ENCODE peak calls at places on chromosomes 2 and 18, in seven cellular contexts. J, H, F, P, M, C and Y are unnamed samples.

GRCh38 chr2:9423100-9423921 is at the start of the genes CPSF3 and ITGB1BP1:
- DNase-seq in J (peak), H (peak), F (peak), P (peak), M (peak), C (peak), Y (peak)

GRCh38 chr2:64019083-64019974 is at the start of gene VPS54:
- DNase-seq in J (peak), H (peak), F (peak), P (peak), M (peak), C (peak), Y (peak)

GRCh38 chr2:188381614-188382013 is 89.9 kb downstream of the GULP1 start:
- DNase-seq in J (no peak), H (no peak), F (no peak), P (no peak), M (no peak), C (no peak), Y (no peak)

GRCh38 chr2:66872926-66873714 is 438.2 kb downstream of the MEIS1 start:
- DNase-seq in J (no peak), H (no peak), F (no peak), P (no peak), M (no peak), C (no peak), Y (no peak)

GRCh38 chr2:187206071-187206470 is 242.0 kb downstream of the CALCRL start:
- DNase-seq in J (no peak), H (no peak), F (no peak), P (no peak), M (no peak), C (no peak), Y (no peak)

GRCh38 chr18:49447810-49448745 is 12.4 kb downstream of the DYM start:
- DNase-seq in J (peak), H (no peak), F (peak), P (no peak), M (peak), C (no peak), Y (no peak)

GRCh38 chr2:133721155-133721554 is 152.9 kb upstream of the NCKAP5 start:
- DNase-seq in J (no peak), H (no peak), F (no peak), P (no peak), M (no peak), C (no peak), Y (no peak)

GRCh38 chr18:50468802-50469201 is 91.1 kb upstream of the MAPK4 start:
- DNase-seq in J (no peak), H (no peak), F (no peak), P (no peak), M (no peak), C (no peak), Y (no peak)

GRCh38 chr18:8776013-8776515 is 70.7 kb downstream of the MTCL1 start:
- DNase-seq in J (peak), H (no peak), F (no peak), P (no peak), M (no peak), C (no peak), Y (no peak)

GRCh38 chr18:9088252-9088651 is 14.2 kb upstream of the NDUFV2 start:
- DNase-seq in J (no peak), H (no peak), F (no peak), P (no peak), M (no peak), C (no peak), Y (no peak)

GRCh38 chr18:51936115-51936514 is 403.9 kb upstream of the DCC start:
- DNase-seq in J (no peak), H (no peak), F (no peak), P (no peak), M (no peak), C (no peak), Y (no peak)

GRCh38 chr2:64751286-64752260 is 97.9 kb upstream of the SERTAD2 start:
- DNase-seq in J (peak), H (no peak), F (no peak), P (no peak), M (peak), C (peak), Y (no peak)

GRCh38 chr18:67710639-67711038 is 194.1 kb upstream of the DSEL start:
- DNase-seq in J (peak), H (no peak), F (no peak), P (no peak), M (no peak), C (no peak), Y (no peak)

GRCh38 chr2:222656544-222657446 is 903 bp upstream of the FARSB start:
- DNase-seq in J (no peak), H (no peak), F (no peak), P (no peak), M (no peak), C (no peak), Y (no peak)

GRCh38 chr2:24842081-24843050 is 49.1 kb downstream of the CENPO start:
- DNase-seq in J (no peak), H (peak), F (no peak), P (no peak), M (no peak), C (no peak), Y (no peak)

GRCh38 chr2:105431367-105432088 is 32.7 kb upstream of the FHL2 start:
- DNase-seq in J (no peak), H (peak), F (no peak), P (peak), M (peak), C (no peak), Y (no peak)

GRCh38 chr2:72027426-72028161 is 120.1 kb downstream of the CYP26B1 start:
- DNase-seq in J (peak), H (no peak), F (no peak), P (peak), M (no peak), C (peak), Y (no peak)

GRCh38 chr18:5285326-5285725 is 10.2 kb downstream of the ZBTB14 start:
- DNase-seq in J (no peak), H (peak), F (no peak), P (no peak), M (no peak), C (no peak), Y (no peak)

GRCh38 chr2:79670198-79670597 is 157.3 kb downstream of the CTNNA2 start:
- DNase-seq in J (no peak), H (no peak), F (no peak), P (no peak), M (no peak), C (peak), Y (no peak)

GRCh38 chr2:183063083-183063482 is 15.5 kb upstream of the DUSP19 start:
- DNase-seq in J (no peak), H (no peak), F (peak), P (no peak), M (no peak), C (no peak), Y (peak)

GRCh38 chr18:2954869-2955645 is 57.9 kb downstream of the LPIN2 start:
- DNase-seq in J (no peak), H (no peak), F (no peak), P (no peak), M (no peak), C (no peak), Y (no peak)

GRCh38 chr2:223528036-223528435 is 74.1 kb downstream of the SCG2 start:
- DNase-seq in J (no peak), H (no peak), F (no peak), P (no peak), M (no peak), C (no peak), Y (no peak)

GRCh38 chr18:40094441-40094840 is 1860.6 kb upstream of the PIK3C3 start:
- DNase-seq in J (no peak), H (no peak), F (no peak), P (no peak), M (no peak), C (no peak), Y (no peak)

GRCh38 chr18:74942319-74942910 is 266.5 kb downstream of the PTGR3 start:
- DNase-seq in J (no peak), H (no peak), F (peak), P (no peak), M (no peak), C (no peak), Y (peak)

GRCh38 chr2:48406950-48407349 is 123.0 kb upstream of the STON1 start:
- DNase-seq in J (no peak), H (no peak), F (no peak), P (no peak), M (no peak), C (no peak), Y (no peak)

GRCh38 chr2:144349674-144350073 is 170.2 kb downstream of the ZEB2 start:
- DNase-seq in J (no peak), H (no peak), F (no peak), P (no peak), M (peak), C (no peak), Y (no peak)

GRCh38 chr18:59123588-59124369 is 15.9 kb upstream of the SEC11C start:
- DNase-seq in J (no peak), H (no peak), F (no peak), P (no peak), M (no peak), C (no peak), Y (no peak)

GRCh38 chr18:57768557-57769326 is 34.4 kb downstream of the ATP8B1 start:
- DNase-seq in J (no peak), H (no peak), F (no peak), P (no peak), M (no peak), C (no peak), Y (no peak)

GRCh38 chr2:46547223-46548102 is 68.1 kb downstream of the TMEM247 start:
- DNase-seq in J (peak), H (peak), F (no peak), P (no peak), M (no peak), C (no peak), Y (no peak)

GRCh38 chr2:120749506-120750431 is 14.1 kb downstream of the GLI2 start:
- DNase-seq in J (peak), H (peak), F (no peak), P (no peak), M (no peak), C (peak), Y (no peak)

GRCh38 chr18:63882333-63883141 is 5.0 kb upstream of the SERPINB2 start:
- DNase-seq in J (no peak), H (peak), F (no peak), P (no peak), M (peak), C (no peak), Y (no peak)

DNA sequence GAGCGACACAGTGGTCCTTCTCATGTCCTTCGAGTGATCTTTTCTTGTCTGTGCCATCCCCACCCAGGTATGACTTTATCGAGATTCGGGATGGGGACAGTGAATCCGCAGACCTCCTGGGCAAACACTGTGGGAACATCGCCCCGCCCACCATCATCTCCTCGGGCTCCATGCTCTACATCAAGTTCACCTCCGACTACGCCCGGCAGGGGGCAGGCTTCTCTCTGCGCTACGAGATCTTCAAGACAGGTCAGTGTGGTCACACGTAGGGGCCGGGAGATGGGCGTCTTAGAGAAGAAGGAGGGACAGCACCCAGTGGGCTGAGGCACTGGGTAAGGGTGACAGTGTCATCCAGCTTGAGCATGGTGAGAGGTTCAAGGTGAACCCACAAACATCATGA is 33.8 kb downstream of the NRP2 start:
- DNase-seq in J (peak), H (no peak), F (no peak), P (no peak), M (peak), C (no peak), Y (no peak)
- TF ChIP-seq CTCF in J (peak), H (no peak), F (peak), P (no peak), M (peak), C (no peak), Y (no peak)

GRCh38 chr18:7172611-7173010 is 55.0 kb upstream of the LAMA1 start:
- DNase-seq in J (no peak), H (no peak), F (no peak), P (no peak), M (no peak), C (no peak), Y (no peak)

GRCh38 chr18:7173216-7173615 is 55.6 kb upstream of the LAMA1 start:
- DNase-seq in J (no peak), H (no peak), F (no peak), P (no peak), M (no peak), C (no peak), Y (no peak)

GRCh38 chr18:7174359-7175107 is 56.4 kb upstream of the LRRC30 start:
- DNase-seq in J (peak), H (no peak), F (no peak), P (peak), M (peak), C (no peak), Y (no peak)

GRCh38 chr18:7177131-7177744 is 53.7 kb upstream of the LRRC30 start:
- DNase-seq in J (peak), H (no peak), F (no peak), P (peak), M (peak), C (peak), Y (no peak)
- TF ChIP-seq CTCF in J (peak), H (peak), F (peak), P (peak), M (peak), C (peak), Y (peak)

DNA sequence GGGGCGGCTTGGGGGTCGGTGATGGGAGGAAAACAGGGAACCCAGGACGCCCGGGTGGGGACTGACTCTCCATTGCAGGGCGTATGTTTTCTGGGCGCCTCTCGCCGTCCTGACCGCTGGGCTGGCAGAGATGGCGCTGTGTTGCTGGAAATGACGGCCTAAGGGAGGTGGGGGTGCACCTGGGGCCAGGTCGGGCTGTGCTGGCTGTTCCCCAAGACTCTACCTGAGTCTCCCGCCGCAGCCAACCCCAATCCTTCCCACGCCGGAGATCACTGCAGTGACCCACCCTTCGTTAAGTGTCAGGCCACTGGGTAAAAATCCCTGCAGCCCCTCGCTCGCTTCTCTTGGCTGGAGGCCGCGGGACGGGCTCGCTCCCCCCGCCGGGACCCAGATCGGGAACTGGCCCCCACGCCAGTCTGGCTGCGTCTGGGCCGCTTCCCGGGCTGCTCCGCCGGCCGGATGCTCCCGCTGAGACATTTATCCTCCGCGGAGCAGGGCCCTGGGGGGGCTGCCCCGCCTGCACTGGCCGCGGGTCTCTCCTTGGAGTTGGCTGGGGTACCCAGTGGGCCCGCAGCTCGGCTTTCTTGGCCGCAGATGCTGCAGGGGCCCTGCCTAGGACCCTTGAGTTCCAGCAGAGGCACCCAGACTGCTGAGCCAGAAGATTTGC is 7.8 kb upstream of the ARMC9 start:
- DNase-seq in J (no peak), H (peak), F (no peak), P (peak), M (peak), C (no peak), Y (no peak)
- TF ChIP-seq CTCF in J (no peak), H (peak), F (no peak), P (no peak), M (peak), C (no peak), Y (no peak)

GRCh38 chr18:69000366-69000765 is 202.5 kb downstream of the CCDC102B start:
- DNase-seq in J (no peak), H (no peak), F (no peak), P (no peak), M (no peak), C (no peak), Y (no peak)

GRCh38 chr18:68997845-68998244 is 200.0 kb downstream of the CCDC102B start:
- DNase-seq in J (no peak), H (no peak), F (no peak), P (no peak), M (no peak), C (no peak), Y (no peak)

DNA sequence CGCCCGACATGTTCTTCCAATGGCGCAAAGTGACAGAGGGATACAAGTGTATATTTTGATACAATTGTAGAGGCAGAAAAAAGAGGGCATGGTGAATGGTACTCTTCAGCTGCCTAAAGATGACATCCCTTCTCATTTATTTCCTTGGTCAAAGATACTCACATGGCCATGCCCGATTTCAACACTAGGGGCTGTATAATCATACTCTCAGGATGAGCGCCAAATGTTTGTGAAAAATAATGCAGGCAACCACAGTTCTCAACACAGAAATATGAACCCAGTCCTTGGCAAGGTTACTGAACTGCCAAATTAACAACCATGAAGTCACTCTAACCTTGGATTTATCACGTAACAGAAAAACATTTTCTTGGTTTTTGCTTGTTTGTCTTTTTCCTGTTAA is 204.4 kb downstream of the CCDC102B start:
- DNase-seq in J (no peak), H (no peak), F (no peak), P (no peak), M (no peak), C (no peak), Y (no peak)
- TF ChIP-seq CTCF in J (peak), H (no peak), F (peak), P (no peak), M (no peak), C (peak), Y (no peak)